ENCODE peak calls at places on chromosomes 4 and X, in five cellular contexts. U is NCI-H1417, E is fibroblast of mammary gland, Q is HT-29, B is tibial nerve. G is an unnamed sample.

GRCh38 chrX:71911023-71911730 is 532 bp downstream of the NHSL2 start:
- DNase-seq in U (no peak), B (no peak), Q (no peak), E (no peak), G (no peak)

GRCh38 chrX:130803537-130803936 is 99.5 kb downstream of the ENOX2 start:
- DNase-seq in Q (no peak), E (no peak), B (no peak), U (no peak), G (no peak)

GRCh38 chrX:142998447-142999208 is 27.1 kb upstream of the SPANXN4 start:
- DNase-seq in Q (no peak), E (peak; percentile 1), B (no peak), U (no peak), G (no peak)

GRCh38 chr4:38757945-38758344 is 24.8 kb downstream of the TLR10 start:
- DNase-seq in U (peak; percentile 16), E (peak; percentile 9), Q (peak; percentile 66), B (no peak), G (no peak)

GRCh38 chrX:47772764-47773163 is 63.9 kb upstream of the ZNF81 start:
- DNase-seq in E (no peak), B (no peak), U (no peak), Q (no peak), G (no peak)

GRCh38 chr4:117773067-117773946 is 261.0 kb upstream of the NDST3 start:
- DNase-seq in E (no peak), Q (no peak), U (no peak), B (no peak), G (no peak)

GRCh38 chr4:14168919-14169318 is 541.4 kb upstream of the BOD1L1 start:
- DNase-seq in E (peak; percentile 96), U (peak; percentile 13), B (no peak), Q (peak; percentile 85), G (peak; percentile 56)

GRCh38 chrX:2933125-2933900 is 4.2 kb upstream of the ARSD start:
- DNase-seq in E (no peak), U (no peak), B (no peak), Q (peak; percentile 39), G (peak; percentile 68)

GRCh38 chr4:44487341-44487740 is 38.7 kb upstream of the KCTD8 start:
- DNase-seq in Q (no peak), U (no peak), E (no peak), B (no peak), G (no peak)

GRCh38 chrX:11557120-11557519 is 108.6 kb downstream of the ARHGAP6 start:
- DNase-seq in Q (no peak), E (peak; percentile 78), B (no peak), U (no peak), G (no peak)

GRCh38 chr4:101232074-101232776 is 115.1 kb downstream of the PPP3CA start:
- DNase-seq in Q (no peak), U (no peak), B (peak; percentile 14), E (peak; percentile 82), G (no peak)

GRCh38 chr4:165865995-165866650 is 6.9 kb upstream of the TLL1 start:
- DNase-seq in B (no peak), E (no peak), U (peak; percentile 44), Q (no peak), G (no peak)

GRCh38 chrX:9644335-9644734 is 121.3 kb downstream of the GPR143 start:
- DNase-seq in B (no peak), E (no peak), Q (no peak), U (peak; percentile 57), G (peak; percentile 31)

GRCh38 chr4:77104405-77105292 is 28.9 kb upstream of the CCNI start:
- DNase-seq in B (peak; percentile 51), Q (peak; percentile 94), U (peak; percentile 23), E (peak; percentile 42), G (peak; percentile 77)

GRCh38 chr4:85498068-85498733 is 23.3 kb downstream of the ARHGAP24 start:
- DNase-seq in B (no peak), Q (peak; percentile 35), U (no peak), E (peak; percentile 92), G (no peak)

GRCh38 chr4:41154814-41155177 is 59.5 kb downstream of the APBB2 start:
- DNase-seq in Q (no peak), B (no peak), E (no peak), U (no peak), G (no peak)

GRCh38 chr4:138666366-138666765 is 349.2 kb upstream of the NOCT start:
- DNase-seq in Q (no peak), U (peak; percentile 4), E (no peak), B (no peak), G (no peak)

GRCh38 chr4:55736605-55737183 is 82.9 kb upstream of the EXOC1L start:
- DNase-seq in E (peak; percentile 30), B (no peak), U (peak; percentile 34), Q (peak; percentile 47), G (peak; percentile 3)

GRCh38 chr4:54014761-54015160 is 49.6 kb downstream of the CHIC2 start:
- DNase-seq in B (no peak), Q (no peak), E (no peak), U (peak; percentile 46), G (no peak)

GRCh38 chr4:171813195-171813955 is at the start of gene GALNTL6:
- DNase-seq in E (no peak), U (peak; percentile 73), B (no peak), Q (no peak), G (peak; percentile 34)

GRCh38 chr4:5787311-5787710 is 76.3 kb downstream of the EVC start:
- DNase-seq in Q (no peak), U (no peak), E (no peak), B (no peak), G (no peak)

GRCh38 chrX:30950391-30950790 is 61.3 kb upstream of the TAB3 start:
- DNase-seq in E (no peak), Q (no peak), U (no peak), B (no peak), G (no peak)

GRCh38 chrX:74535211-74535621 is 79.2 kb downstream of the RLIM start:
- DNase-seq in B (no peak), Q (peak; percentile 27), U (peak; percentile 80), E (peak; percentile 68), G (peak; percentile 20)

GRCh38 chr4:139764192-139764591 is 98.6 kb downstream of the MGST2 start:
- DNase-seq in B (no peak), Q (no peak), U (no peak), E (no peak), G (no peak)

GRCh38 chr4:147944264-147944663 is 212.4 kb downstream of the ARHGAP10 start:
- DNase-seq in Q (no peak), B (no peak), U (no peak), E (no peak), G (no peak)

GRCh38 chr4:24598025-24598424 is 13.7 kb upstream of the DHX15 start:
- DNase-seq in U (no peak), E (no peak), Q (peak; percentile 99), B (no peak), G (no peak)

GRCh38 chrX:114583646-114584433 is at the start of gene HTR2C:
- DNase-seq in U (no peak), B (no peak), Q (no peak), E (no peak), G (no peak)

GRCh38 chr4:173935622-173936405 is 347.7 kb downstream of the FBXO8 start:
- DNase-seq in B (no peak), E (peak; percentile 50), U (no peak), Q (no peak), G (no peak)

GRCh38 chr4:99390060-99390459 is 37.5 kb upstream of the ADH1C start:
- DNase-seq in Q (no peak), B (no peak), U (no peak), E (peak; percentile 82), G (no peak)

GRCh38 chr4:107647591-107647990 is 72.4 kb downstream of the PAPSS1 start:
- DNase-seq in Q (no peak), B (no peak), E (peak; percentile 36), U (no peak), G (no peak)

GRCh38 chr4:157075811-157076577 is at the start of gene GLRB:
- DNase-seq in U (peak; percentile 87), Q (no peak), E (no peak), B (no peak), G (peak; percentile 34)

GRCh38 chr4:77145806-77146425 is 11.1 kb upstream of the CCNG2 start:
- DNase-seq in E (peak; percentile 19), B (no peak), Q (no peak), U (no peak), G (no peak)

GRCh38 chrX:106903291-106903820 is at the start of gene RIPPLY1:
- DNase-seq in Q (no peak), E (no peak), B (no peak), U (no peak), G (no peak)

GRCh38 chr4:134018845-134019244 is 182.7 kb downstream of the PABPC4L start:
- DNase-seq in U (no peak), Q (no peak), E (peak; percentile 6), B (no peak), G (no peak)

GRCh38 chr4:123386608-123387007 is 10.0 kb upstream of the SPRY1 start:
- DNase-seq in E (no peak), U (no peak), B (no peak), Q (no peak), G (no peak)

GRCh38 chr4:94444771-94445170 is 7.0 kb upstream of the PDLIM5 start:
- DNase-seq in B (no peak), U (no peak), Q (no peak), E (peak; percentile 52), G (no peak)

GRCh38 chr4:138542191-138542771 is 300.1 kb upstream of the SLC7A11 start:
- DNase-seq in U (no peak), E (peak; percentile 10), B (no peak), Q (no peak), G (no peak)

GRCh38 chr4:157170321-157170720 is 50.2 kb upstream of the GRIA2 start:
- DNase-seq in B (no peak), Q (no peak), U (no peak), E (peak; percentile 35), G (no peak)

G was measured in NCI-H345.